ENCODE peak calls at places on chromosome 5, in ten cellular contexts. One of them, this sample, is unnamed.

GRCh38 chr5:61168951-61169350 is 6.7 kb upstream of the SMIM15 start:
- DNase-seq in foreskin fibroblast: no peak
- DNase-seq in brain microvascular endothelial cell: no peak
- DNase-seq in progenitor cell of endocrine pancreas: no peak
- DNase-seq in esophagus squamous epithelium: no peak
- DNase-seq in heart left ventricle: no peak
- DNase-seq in left lung: no peak
- DNase-seq in psoas muscle: no peak
- DNase-seq in body of pancreas: no peak
- DNase-seq in upper lobe of left lung: no peak
- DNase-seq in this sample: no peak

GRCh38 chr5:81359108-81359507 is 34.8 kb downstream of the ACOT12 start:
- DNase-seq in foreskin fibroblast: no peak
- DNase-seq in brain microvascular endothelial cell: no peak
- DNase-seq in progenitor cell of endocrine pancreas: no peak
- DNase-seq in esophagus squamous epithelium: no peak
- DNase-seq in heart left ventricle: no peak
- DNase-seq in left lung: no peak
- DNase-seq in psoas muscle: no peak
- DNase-seq in body of pancreas: no peak
- DNase-seq in upper lobe of left lung: no peak
- DNase-seq in this sample: no peak

GRCh38 chr5:4563400-4563799 is 576.7 kb upstream of the ADAMTS16 start:
- DNase-seq in foreskin fibroblast: no peak
- DNase-seq in brain microvascular endothelial cell: no peak
- DNase-seq in progenitor cell of endocrine pancreas: no peak
- DNase-seq in esophagus squamous epithelium: no peak
- DNase-seq in heart left ventricle: no peak
- DNase-seq in left lung: no peak
- DNase-seq in psoas muscle: no peak
- DNase-seq in body of pancreas: no peak
- DNase-seq in upper lobe of left lung: no peak
- DNase-seq in this sample: peak; percentile 18

GRCh38 chr5:40134883-40135520 is 544.7 kb upstream of the PTGER4 start:
- DNase-seq in foreskin fibroblast: no peak
- DNase-seq in brain microvascular endothelial cell: no peak
- DNase-seq in progenitor cell of endocrine pancreas: no peak
- DNase-seq in esophagus squamous epithelium: no peak
- DNase-seq in heart left ventricle: no peak
- DNase-seq in left lung: no peak
- DNase-seq in psoas muscle: no peak
- DNase-seq in body of pancreas: no peak
- DNase-seq in upper lobe of left lung: no peak
- DNase-seq in this sample: no peak

GRCh38 chr5:43421450-43422133 is 9.4 kb upstream of the CCL28 start:
- DNase-seq in foreskin fibroblast: no peak
- DNase-seq in brain microvascular endothelial cell: no peak
- DNase-seq in progenitor cell of endocrine pancreas: no peak
- DNase-seq in esophagus squamous epithelium: no peak
- DNase-seq in heart left ventricle: no peak
- DNase-seq in left lung: no peak
- DNase-seq in psoas muscle: no peak
- DNase-seq in body of pancreas: no peak
- DNase-seq in upper lobe of left lung: no peak
- DNase-seq in this sample: no peak

GRCh38 chr5:40606077-40606765 is 73.5 kb upstream of the PTGER4 start:
- DNase-seq in foreskin fibroblast: no peak
- DNase-seq in brain microvascular endothelial cell: peak; percentile 40
- DNase-seq in progenitor cell of endocrine pancreas: no peak
- DNase-seq in esophagus squamous epithelium: no peak
- DNase-seq in heart left ventricle: no peak
- DNase-seq in left lung: peak; percentile 39
- DNase-seq in psoas muscle: no peak
- DNase-seq in body of pancreas: no peak
- DNase-seq in upper lobe of left lung: peak; percentile 58
- DNase-seq in this sample: no peak

GRCh38 chr5:168978015-168978414 is 322.9 kb downstream of the SLIT3 start:
- DNase-seq in foreskin fibroblast: peak; percentile 75
- DNase-seq in brain microvascular endothelial cell: no peak
- DNase-seq in progenitor cell of endocrine pancreas: no peak
- DNase-seq in esophagus squamous epithelium: no peak
- DNase-seq in heart left ventricle: no peak
- DNase-seq in left lung: no peak
- DNase-seq in psoas muscle: no peak
- DNase-seq in body of pancreas: no peak
- DNase-seq in upper lobe of left lung: no peak
- DNase-seq in this sample: no peak

GRCh38 chr5:134003064-134003956 is 1.5 kb downstream of the VDAC1 start:
- DNase-seq in foreskin fibroblast: no peak
- DNase-seq in brain microvascular endothelial cell: no peak
- DNase-seq in progenitor cell of endocrine pancreas: no peak
- DNase-seq in esophagus squamous epithelium: no peak
- DNase-seq in heart left ventricle: no peak
- DNase-seq in left lung: no peak
- DNase-seq in psoas muscle: no peak
- DNase-seq in body of pancreas: no peak
- DNase-seq in upper lobe of left lung: no peak
- DNase-seq in this sample: no peak

GRCh38 chr5:179118756-179119414 is 58.7 kb downstream of the ZNF354C start:
- DNase-seq in foreskin fibroblast: no peak
- DNase-seq in brain microvascular endothelial cell: no peak
- DNase-seq in progenitor cell of endocrine pancreas: no peak
- DNase-seq in esophagus squamous epithelium: no peak
- DNase-seq in heart left ventricle: no peak
- DNase-seq in left lung: peak; percentile 16
- DNase-seq in psoas muscle: no peak
- DNase-seq in body of pancreas: no peak
- DNase-seq in upper lobe of left lung: no peak
- DNase-seq in this sample: no peak

GRCh38 chr5:178287091-178287790 is 54.6 kb upstream of the PHYKPL start:
- DNase-seq in foreskin fibroblast: no peak
- DNase-seq in brain microvascular endothelial cell: no peak
- DNase-seq in progenitor cell of endocrine pancreas: no peak
- DNase-seq in esophagus squamous epithelium: no peak
- DNase-seq in heart left ventricle: no peak
- DNase-seq in left lung: no peak
- DNase-seq in psoas muscle: peak; percentile 3
- DNase-seq in body of pancreas: no peak
- DNase-seq in upper lobe of left lung: no peak
- DNase-seq in this sample: peak; percentile 20

GRCh38 chr5:41010572-41010971 is 60.6 kb downstream of the MROH2B start:
- DNase-seq in foreskin fibroblast: no peak
- DNase-seq in brain microvascular endothelial cell: no peak
- DNase-seq in progenitor cell of endocrine pancreas: no peak
- DNase-seq in esophagus squamous epithelium: no peak
- DNase-seq in heart left ventricle: no peak
- DNase-seq in left lung: no peak
- DNase-seq in psoas muscle: no peak
- DNase-seq in body of pancreas: no peak
- DNase-seq in upper lobe of left lung: no peak
- DNase-seq in this sample: no peak

GRCh38 chr5:16585028-16585667 is 31.6 kb downstream of the RETREG1 start:
- DNase-seq in foreskin fibroblast: no peak
- DNase-seq in brain microvascular endothelial cell: no peak
- DNase-seq in progenitor cell of endocrine pancreas: no peak
- DNase-seq in esophagus squamous epithelium: no peak
- DNase-seq in heart left ventricle: no peak
- DNase-seq in left lung: no peak
- DNase-seq in psoas muscle: no peak
- DNase-seq in body of pancreas: no peak
- DNase-seq in upper lobe of left lung: no peak
- DNase-seq in this sample: no peak

GRCh38 chr5:4113426-4113825 is 517.8 kb downstream of the IRX1 start:
- DNase-seq in foreskin fibroblast: no peak
- DNase-seq in brain microvascular endothelial cell: no peak
- DNase-seq in progenitor cell of endocrine pancreas: no peak
- DNase-seq in esophagus squamous epithelium: no peak
- DNase-seq in heart left ventricle: no peak
- DNase-seq in left lung: no peak
- DNase-seq in psoas muscle: no peak
- DNase-seq in body of pancreas: no peak
- DNase-seq in upper lobe of left lung: no peak
- DNase-seq in this sample: no peak

GRCh38 chr5:57417320-57417719 is 65.3 kb downstream of the ACTBL2 start:
- DNase-seq in foreskin fibroblast: no peak
- DNase-seq in brain microvascular endothelial cell: no peak
- DNase-seq in progenitor cell of endocrine pancreas: no peak
- DNase-seq in esophagus squamous epithelium: no peak
- DNase-seq in heart left ventricle: no peak
- DNase-seq in left lung: no peak
- DNase-seq in psoas muscle: no peak
- DNase-seq in body of pancreas: no peak
- DNase-seq in upper lobe of left lung: no peak
- DNase-seq in this sample: no peak

GRCh38 chr5:78588517-78588916 is 60.1 kb downstream of the LHFPL2 start:
- DNase-seq in foreskin fibroblast: no peak
- DNase-seq in brain microvascular endothelial cell: no peak
- DNase-seq in progenitor cell of endocrine pancreas: no peak
- DNase-seq in esophagus squamous epithelium: no peak
- DNase-seq in heart left ventricle: no peak
- DNase-seq in left lung: no peak
- DNase-seq in psoas muscle: no peak
- DNase-seq in body of pancreas: no peak
- DNase-seq in upper lobe of left lung: no peak
- DNase-seq in this sample: no peak

GRCh38 chr5:175683921-175684320 is 26.1 kb downstream of the HRH2 start:
- DNase-seq in foreskin fibroblast: no peak
- DNase-seq in brain microvascular endothelial cell: no peak
- DNase-seq in progenitor cell of endocrine pancreas: no peak
- DNase-seq in esophagus squamous epithelium: no peak
- DNase-seq in heart left ventricle: no peak
- DNase-seq in left lung: no peak
- DNase-seq in psoas muscle: no peak
- DNase-seq in body of pancreas: no peak
- DNase-seq in upper lobe of left lung: no peak
- DNase-seq in this sample: no peak
- TF ChIP-seq CTCF in foreskin fibroblast: no peak
- TF ChIP-seq CTCF in brain microvascular endothelial cell: no peak
- TF ChIP-seq CTCF in progenitor cell of endocrine pancreas: no peak
- TF ChIP-seq CTCF in esophagus squamous epithelium: no peak
- TF ChIP-seq CTCF in heart left ventricle: no peak
- TF ChIP-seq CTCF in left lung: no peak
- TF ChIP-seq CTCF in psoas muscle: no peak
- TF ChIP-seq CTCF in body of pancreas: no peak
- TF ChIP-seq CTCF in upper lobe of left lung: no peak
- TF ChIP-seq CTCF in this sample: no peak

DNA sequence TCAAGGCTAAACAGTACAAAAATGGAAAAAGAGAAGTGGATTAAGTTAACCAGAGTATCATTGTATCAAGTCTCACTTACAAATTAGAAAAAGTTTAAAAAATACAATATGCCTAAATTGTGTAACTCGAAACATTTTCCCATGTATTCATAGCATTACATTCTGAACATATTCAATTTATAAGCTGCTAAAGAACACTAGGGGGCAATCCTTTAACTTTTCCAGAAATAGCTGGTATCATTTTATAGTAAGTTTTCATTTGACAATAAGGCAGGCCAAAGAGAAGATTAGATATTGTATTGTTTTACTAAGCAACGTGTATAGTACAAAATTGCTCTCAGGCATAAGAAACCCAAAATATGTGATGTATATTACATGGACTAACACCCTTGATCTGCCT is 234.6 kb downstream of the ADGRV1 start:
- DNase-seq in foreskin fibroblast: peak; percentile 18
- DNase-seq in brain microvascular endothelial cell: no peak
- DNase-seq in progenitor cell of endocrine pancreas: no peak
- DNase-seq in esophagus squamous epithelium: no peak
- DNase-seq in heart left ventricle: no peak
- DNase-seq in left lung: no peak
- DNase-seq in psoas muscle: no peak
- DNase-seq in body of pancreas: no peak
- DNase-seq in upper lobe of left lung: no peak
- DNase-seq in this sample: no peak
- TF ChIP-seq CTCF in foreskin fibroblast: peak; percentile 12
- TF ChIP-seq CTCF in brain microvascular endothelial cell: no peak
- TF ChIP-seq CTCF in progenitor cell of endocrine pancreas: no peak
- TF ChIP-seq CTCF in esophagus squamous epithelium: no peak
- TF ChIP-seq CTCF in heart left ventricle: no peak
- TF ChIP-seq CTCF in left lung: no peak
- TF ChIP-seq CTCF in psoas muscle: no peak
- TF ChIP-seq CTCF in body of pancreas: no peak
- TF ChIP-seq CTCF in upper lobe of left lung: no peak
- TF ChIP-seq CTCF in this sample: peak; percentile 21

DNA sequence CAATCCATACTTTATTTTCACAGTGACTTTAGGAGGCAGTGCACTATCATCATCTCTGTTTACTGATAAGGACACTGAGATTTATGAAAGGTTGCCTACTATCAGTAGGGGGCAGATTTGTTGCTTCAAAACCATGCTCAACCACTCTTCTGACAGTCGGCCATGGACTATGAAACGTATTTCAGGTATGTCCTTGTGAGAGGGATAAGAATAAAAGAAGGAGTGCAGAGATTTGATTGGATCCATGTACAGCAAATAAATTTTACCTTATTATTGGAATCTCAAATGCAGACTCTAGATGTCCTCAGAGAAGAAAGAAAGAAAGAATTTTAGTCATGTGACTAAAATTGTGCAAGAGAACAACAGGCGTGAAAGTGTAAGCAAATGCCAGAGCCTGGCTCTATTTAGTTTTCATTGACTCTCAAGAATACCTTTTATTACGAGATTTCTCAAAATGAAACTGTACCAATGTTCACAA is 296.6 kb upstream of the RASA1 start:
- DNase-seq in foreskin fibroblast: peak; percentile 38
- DNase-seq in brain microvascular endothelial cell: peak; percentile 11
- DNase-seq in progenitor cell of endocrine pancreas: no peak
- DNase-seq in esophagus squamous epithelium: no peak
- DNase-seq in heart left ventricle: no peak
- DNase-seq in left lung: no peak
- DNase-seq in psoas muscle: no peak
- DNase-seq in body of pancreas: no peak
- DNase-seq in upper lobe of left lung: no peak
- DNase-seq in this sample: no peak
- TF ChIP-seq CTCF in foreskin fibroblast: peak; percentile 14
- TF ChIP-seq CTCF in brain microvascular endothelial cell: peak; percentile 40
- TF ChIP-seq CTCF in progenitor cell of endocrine pancreas: no peak
- TF ChIP-seq CTCF in esophagus squamous epithelium: no peak
- TF ChIP-seq CTCF in heart left ventricle: peak; percentile 27
- TF ChIP-seq CTCF in left lung: no peak
- TF ChIP-seq CTCF in psoas muscle: peak; percentile 3
- TF ChIP-seq CTCF in body of pancreas: no peak
- TF ChIP-seq CTCF in upper lobe of left lung: no peak
- TF ChIP-seq CTCF in this sample: no peak

DNA sequence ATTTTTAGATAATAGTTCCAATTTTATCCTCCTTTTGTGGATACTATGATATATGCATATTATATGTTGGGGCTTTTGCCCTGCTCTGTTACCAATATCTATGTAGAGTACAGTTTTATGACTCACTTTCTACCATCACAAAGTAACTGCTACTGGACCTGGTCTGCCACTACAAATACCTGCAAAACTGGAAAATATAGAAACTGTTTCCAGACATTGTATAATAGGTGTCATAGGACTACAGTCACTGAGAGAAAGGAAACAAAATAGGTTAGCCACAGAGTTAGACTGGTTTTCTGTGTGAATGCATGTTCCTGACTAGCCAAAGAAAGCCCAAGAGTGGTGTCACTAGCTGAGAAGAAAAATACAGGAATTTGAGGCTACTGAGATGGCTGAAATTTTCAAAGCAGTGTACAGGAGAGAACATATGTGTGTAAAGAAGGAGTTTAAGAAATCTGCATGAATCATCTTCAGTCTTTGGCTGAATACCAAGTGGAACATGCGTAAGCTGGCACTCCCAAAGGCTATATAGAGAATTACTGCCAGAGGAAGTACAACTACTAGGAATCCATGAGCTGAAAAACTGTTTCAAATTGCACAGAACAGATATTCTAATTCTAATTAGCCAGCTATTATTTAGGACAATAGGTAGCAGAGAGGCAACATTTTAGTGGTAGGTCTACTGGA is 29.0 kb upstream of the FAM174A start:
- DNase-seq in foreskin fibroblast: peak; percentile 79
- DNase-seq in brain microvascular endothelial cell: peak; percentile 63
- DNase-seq in progenitor cell of endocrine pancreas: no peak
- DNase-seq in esophagus squamous epithelium: no peak
- DNase-seq in heart left ventricle: no peak
- DNase-seq in left lung: no peak
- DNase-seq in psoas muscle: no peak
- DNase-seq in body of pancreas: no peak
- DNase-seq in upper lobe of left lung: no peak
- DNase-seq in this sample: no peak
- TF ChIP-seq CTCF in foreskin fibroblast: no peak
- TF ChIP-seq CTCF in brain microvascular endothelial cell: peak; percentile 35
- TF ChIP-seq CTCF in progenitor cell of endocrine pancreas: no peak
- TF ChIP-seq CTCF in esophagus squamous epithelium: no peak
- TF ChIP-seq CTCF in heart left ventricle: no peak
- TF ChIP-seq CTCF in left lung: no peak
- TF ChIP-seq CTCF in psoas muscle: no peak
- TF ChIP-seq CTCF in body of pancreas: no peak
- TF ChIP-seq CTCF in upper lobe of left lung: no peak
- TF ChIP-seq CTCF in this sample: no peak

This sample was measured in neural crest cell.